ENCODE peak calls at places on chromosomes 3 and 15, in five cellular contexts. One of them, this sample, is unnamed.

GRCh38 chr3:161371441-161372320 is at the start of gene SPTSSB:
- DNase-seq in right lobe of liver: peak
- DNase-seq in tibial nerve: no peak
- DNase-seq in lower lobe of right lung: peak
- DNase-seq in fibroblast of pulmonary artery: no peak
- DNase-seq in this sample: peak

GRCh38 chr3:110815008-110815583 is 256.5 kb upstream of the NECTIN3 start:
- DNase-seq in lower lobe of right lung: no peak
- DNase-seq in fibroblast of pulmonary artery: peak
- DNase-seq in tibial nerve: no peak
- DNase-seq in right lobe of liver: no peak
- DNase-seq in this sample: no peak

GRCh38 chr3:179147571-179148445 is at the start of gene PIK3CA:
- DNase-seq in right lobe of liver: peak
- DNase-seq in tibial nerve: peak
- DNase-seq in lower lobe of right lung: peak
- DNase-seq in fibroblast of pulmonary artery: peak
- DNase-seq in this sample: peak

GRCh38 chr3:182755308-182756106 is 37.8 kb upstream of the ATP11B start:
- DNase-seq in right lobe of liver: no peak
- DNase-seq in fibroblast of pulmonary artery: peak
- DNase-seq in lower lobe of right lung: no peak
- DNase-seq in tibial nerve: no peak
- DNase-seq in this sample: no peak

GRCh38 chr3:121126378-121127035 is 218.5 kb downstream of the STXBP5L start:
- DNase-seq in right lobe of liver: no peak
- DNase-seq in lower lobe of right lung: no peak
- DNase-seq in tibial nerve: no peak
- DNase-seq in fibroblast of pulmonary artery: no peak
- DNase-seq in this sample: no peak

GRCh38 chr3:184756151-184756681 is 44.4 kb upstream of the MAGEF1 start:
- DNase-seq in right lobe of liver: no peak
- DNase-seq in fibroblast of pulmonary artery: no peak
- DNase-seq in lower lobe of right lung: no peak
- DNase-seq in tibial nerve: no peak
- DNase-seq in this sample: no peak

GRCh38 chr15:63703641-63704040 is 106.5 kb downstream of the FBXL22 start:
- DNase-seq in lower lobe of right lung: no peak
- DNase-seq in tibial nerve: no peak
- DNase-seq in right lobe of liver: no peak
- DNase-seq in fibroblast of pulmonary artery: no peak
- DNase-seq in this sample: no peak

GRCh38 chr15:60535265-60535664 is 56.3 kb upstream of the ICE2 start:
- DNase-seq in lower lobe of right lung: no peak
- DNase-seq in right lobe of liver: no peak
- DNase-seq in fibroblast of pulmonary artery: no peak
- DNase-seq in tibial nerve: no peak
- DNase-seq in this sample: no peak

GRCh38 chr3:9627901-9628633 is 21.2 kb upstream of the MTMR14 start:
- DNase-seq in lower lobe of right lung: no peak
- DNase-seq in right lobe of liver: no peak
- DNase-seq in fibroblast of pulmonary artery: no peak
- DNase-seq in tibial nerve: no peak
- DNase-seq in this sample: no peak

GRCh38 chr3:111810909-111811308 is 48.2 kb upstream of the PHLDB2 start:
- DNase-seq in lower lobe of right lung: no peak
- DNase-seq in tibial nerve: no peak
- DNase-seq in right lobe of liver: no peak
- DNase-seq in fibroblast of pulmonary artery: peak
- DNase-seq in this sample: no peak

GRCh38 chr15:31212956-31213694 is 111.6 kb upstream of the TRPM1 start:
- DNase-seq in lower lobe of right lung: no peak
- DNase-seq in fibroblast of pulmonary artery: no peak
- DNase-seq in right lobe of liver: no peak
- DNase-seq in tibial nerve: no peak
- DNase-seq in this sample: no peak

GRCh38 chr15:78243491-78243941 is 9.2 kb upstream of the ACSBG1 start:
- DNase-seq in lower lobe of right lung: no peak
- DNase-seq in tibial nerve: no peak
- DNase-seq in fibroblast of pulmonary artery: peak
- DNase-seq in right lobe of liver: peak
- DNase-seq in this sample: no peak

GRCh38 chr3:29451901-29452300 is 171.0 kb downstream of the RBMS3 start:
- DNase-seq in fibroblast of pulmonary artery: peak
- DNase-seq in lower lobe of right lung: no peak
- DNase-seq in right lobe of liver: no peak
- DNase-seq in tibial nerve: no peak
- DNase-seq in this sample: no peak

GRCh38 chr15:56821721-56822425 is 88.6 kb upstream of the ZNF280D start:
- DNase-seq in tibial nerve: no peak
- DNase-seq in right lobe of liver: peak
- DNase-seq in fibroblast of pulmonary artery: peak
- DNase-seq in lower lobe of right lung: peak
- DNase-seq in this sample: peak

GRCh38 chr3:49872801-49873281 is 3.1 kb upstream of the CAMKV start:
- DNase-seq in tibial nerve: no peak
- DNase-seq in lower lobe of right lung: no peak
- DNase-seq in right lobe of liver: no peak
- DNase-seq in fibroblast of pulmonary artery: no peak
- DNase-seq in this sample: no peak

GRCh38 chr3:48243886-48244285 is 3.0 kb downstream of the ZNF589 start:
- DNase-seq in right lobe of liver: no peak
- DNase-seq in fibroblast of pulmonary artery: no peak
- DNase-seq in lower lobe of right lung: no peak
- DNase-seq in tibial nerve: no peak
- DNase-seq in this sample: no peak

GRCh38 chr15:63240136-63240535 is 37.3 kb upstream of the APH1B start:
- DNase-seq in right lobe of liver: no peak
- DNase-seq in tibial nerve: no peak
- DNase-seq in fibroblast of pulmonary artery: no peak
- DNase-seq in lower lobe of right lung: no peak
- DNase-seq in this sample: no peak

GRCh38 chr15:81221449-81221848 is 24.8 kb downstream of the IL16 start:
- DNase-seq in right lobe of liver: no peak
- DNase-seq in tibial nerve: no peak
- DNase-seq in lower lobe of right lung: no peak
- DNase-seq in fibroblast of pulmonary artery: peak
- DNase-seq in this sample: no peak

GRCh38 chr3:108485146-108485545 is 25.2 kb downstream of the MYH15 start:
- DNase-seq in right lobe of liver: no peak
- DNase-seq in fibroblast of pulmonary artery: no peak
- DNase-seq in tibial nerve: no peak
- DNase-seq in lower lobe of right lung: no peak
- DNase-seq in this sample: no peak

GRCh38 chr15:40240619-40241304 is 1.9 kb downstream of the PAK6 start:
- DNase-seq in lower lobe of right lung: no peak
- DNase-seq in tibial nerve: no peak
- DNase-seq in fibroblast of pulmonary artery: no peak
- DNase-seq in right lobe of liver: no peak
- DNase-seq in this sample: no peak

GRCh38 chr3:99394831-99395733 is 243.3 kb upstream of the COL8A1 start:
- DNase-seq in right lobe of liver: no peak
- DNase-seq in fibroblast of pulmonary artery: peak
- DNase-seq in lower lobe of right lung: no peak
- DNase-seq in tibial nerve: no peak
- DNase-seq in this sample: no peak

GRCh38 chr3:9409981-9410849 is 12.8 kb downstream of the SETD5 start:
- DNase-seq in tibial nerve: no peak
- DNase-seq in right lobe of liver: no peak
- DNase-seq in fibroblast of pulmonary artery: no peak
- DNase-seq in lower lobe of right lung: no peak
- DNase-seq in this sample: no peak

GRCh38 chr15:65365229-65365628 is 12.6 kb downstream of the IGDCC3 start:
- DNase-seq in tibial nerve: no peak
- DNase-seq in right lobe of liver: peak
- DNase-seq in lower lobe of right lung: no peak
- DNase-seq in fibroblast of pulmonary artery: no peak
- DNase-seq in this sample: no peak

GRCh38 chr15:33656090-33656670 is 312.1 kb upstream of the CHRM5 start:
- DNase-seq in right lobe of liver: no peak
- DNase-seq in tibial nerve: no peak
- DNase-seq in lower lobe of right lung: no peak
- DNase-seq in fibroblast of pulmonary artery: no peak
- DNase-seq in this sample: no peak
- TF ChIP-seq CTCF in right lobe of liver: no peak
- TF ChIP-seq CTCF in tibial nerve: no peak
- TF ChIP-seq CTCF in lower lobe of right lung: no peak
- TF ChIP-seq CTCF in fibroblast of pulmonary artery: no peak
- TF ChIP-seq CTCF in this sample: no peak

DNA sequence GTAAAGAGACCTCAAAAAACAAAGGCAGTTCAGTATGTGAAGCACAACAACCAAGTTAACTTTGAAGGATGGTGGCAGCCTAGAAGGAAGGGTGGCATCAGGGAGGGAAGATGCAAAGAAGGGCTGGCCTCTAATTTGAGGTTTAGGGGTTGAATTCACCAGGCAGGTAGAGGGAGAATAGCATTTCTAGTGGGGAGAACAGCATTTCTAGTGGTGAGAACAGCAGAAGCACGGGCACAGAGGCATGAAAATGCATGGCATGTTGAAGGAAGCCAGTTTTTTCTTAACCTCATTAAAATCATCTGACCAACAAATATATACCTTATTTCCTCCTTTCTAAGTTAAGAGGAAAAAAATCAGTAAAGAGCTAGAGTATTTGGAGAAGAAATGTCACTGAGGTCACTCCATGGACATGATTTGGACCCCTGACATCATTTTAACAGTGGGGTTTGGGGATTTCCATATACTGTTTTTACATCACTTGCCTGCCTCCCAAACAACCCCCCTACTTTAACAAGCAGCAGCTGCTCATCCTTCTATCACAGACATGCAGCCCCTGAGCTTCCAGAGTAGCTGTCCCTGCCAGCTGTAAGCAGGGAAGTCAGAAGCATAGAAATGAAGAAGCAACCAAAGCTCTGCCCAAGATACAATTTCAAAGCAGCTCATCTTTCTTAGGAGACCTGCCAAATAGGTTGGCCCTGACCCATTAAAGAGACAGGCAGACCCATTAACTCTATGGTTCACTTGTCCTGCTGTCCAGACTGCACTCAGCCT is 2.4 kb upstream of the POPDC2 start:
- DNase-seq in right lobe of liver: no peak
- DNase-seq in tibial nerve: no peak
- DNase-seq in fibroblast of pulmonary artery: peak
- DNase-seq in lower lobe of right lung: no peak
- DNase-seq in this sample: no peak
- TF ChIP-seq CTCF in right lobe of liver: no peak
- TF ChIP-seq CTCF in tibial nerve: no peak
- TF ChIP-seq CTCF in fibroblast of pulmonary artery: peak
- TF ChIP-seq CTCF in lower lobe of right lung: no peak
- TF ChIP-seq CTCF in this sample: no peak

GRCh38 chr3:174002543-174002942 is 605.0 kb downstream of the NLGN1 start:
- DNase-seq in right lobe of liver: no peak
- DNase-seq in fibroblast of pulmonary artery: peak
- DNase-seq in tibial nerve: no peak
- DNase-seq in lower lobe of right lung: no peak
- DNase-seq in this sample: no peak
- TF ChIP-seq CTCF in right lobe of liver: no peak
- TF ChIP-seq CTCF in fibroblast of pulmonary artery: peak
- TF ChIP-seq CTCF in tibial nerve: no peak
- TF ChIP-seq CTCF in lower lobe of right lung: no peak
- TF ChIP-seq CTCF in this sample: no peak

DNA sequence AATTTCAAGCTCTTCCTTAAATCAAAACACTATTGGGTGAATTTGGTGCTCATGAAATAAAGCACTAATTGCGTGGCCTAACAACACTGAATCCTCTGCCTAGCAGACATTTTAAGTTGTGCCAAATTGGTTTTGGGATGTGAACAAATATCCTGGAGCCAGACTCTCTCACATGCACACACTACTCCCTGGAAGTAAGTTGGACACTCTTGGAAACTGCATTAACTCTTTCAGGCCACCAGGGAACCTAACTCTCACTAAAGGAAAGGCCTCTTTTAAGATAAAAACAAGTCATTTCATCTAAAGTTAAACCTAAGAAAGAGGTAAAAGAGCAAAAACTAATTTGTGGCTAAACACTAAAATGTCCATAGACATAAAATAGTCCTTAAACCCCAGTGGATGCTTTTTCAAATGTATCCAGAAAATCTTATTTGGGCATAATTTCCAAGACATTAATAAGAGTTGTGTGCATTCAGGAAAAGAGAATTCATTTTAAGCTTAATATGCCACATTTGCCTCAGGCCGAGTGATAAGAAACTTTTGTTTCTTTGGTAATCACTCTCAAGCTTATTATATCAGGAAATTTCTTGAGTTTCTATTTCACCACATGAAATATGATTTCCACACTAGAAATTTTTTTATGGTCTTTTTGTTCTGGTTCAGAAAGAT is 61.8 kb downstream of the ZBTB20 start:
- DNase-seq in fibroblast of pulmonary artery: no peak
- DNase-seq in tibial nerve: no peak
- DNase-seq in lower lobe of right lung: no peak
- DNase-seq in right lobe of liver: no peak
- DNase-seq in this sample: no peak
- TF ChIP-seq CTCF in fibroblast of pulmonary artery: peak
- TF ChIP-seq CTCF in tibial nerve: no peak
- TF ChIP-seq CTCF in lower lobe of right lung: no peak
- TF ChIP-seq CTCF in right lobe of liver: no peak
- TF ChIP-seq CTCF in this sample: peak